ENCODE peak calls at places on chromosomes 13 and 19, in four cellular contexts. U is hippocampal formation, Y is HCT116, C is colonic mucosa. O is an unnamed sample.

GRCh38 chr19:5030822-5031221 is 61.9 kb downstream of the KDM4B start:
- DNase-seq in C (no peak), Y (no peak), U (no peak), O (no peak)

GRCh38 chr13:32537580-32538233 is 888 bp downstream of the N4BP2L2 start:
- DNase-seq in Y (peak; percentile 6), C (peak; percentile 42), U (no peak), O (peak; percentile 15)

GRCh38 chr13:49086711-49087110 is 111.0 kb downstream of the FNDC3A start:
- DNase-seq in C (no peak), U (no peak), Y (peak; percentile 6), O (no peak)

GRCh38 chr13:99371956-99372355 is 64.8 kb upstream of the GPR183 start:
- DNase-seq in Y (no peak), U (no peak), C (no peak), O (no peak)

GRCh38 chr19:48529156-48529555 is 17.5 kb upstream of the LMTK3 start:
- DNase-seq in Y (no peak), U (no peak), C (no peak), O (no peak)

GRCh38 chr19:33414667-33415605 is 41.4 kb downstream of the CEBPG start:
- DNase-seq in Y (no peak), U (no peak), C (no peak), O (no peak)

GRCh38 chr19:54248016-54248601 is 5.5 kb upstream of the LILRA6 start:
- DNase-seq in C (no peak), U (no peak), Y (no peak), O (no peak)

GRCh38 chr13:95858286-95859075 is 181.5 kb downstream of the DNAJC3 start:
- DNase-seq in Y (no peak), C (no peak), U (no peak), O (no peak)

GRCh38 chr19:45768644-45769053 is 403 bp downstream of the SIX5 start:
- DNase-seq in U (no peak), C (no peak), Y (no peak), O (peak; percentile 70)

GRCh38 chr19:2495130-2495641 is 19.3 kb downstream of the GADD45B start:
- DNase-seq in U (no peak), Y (no peak), C (peak; percentile 93), O (peak; percentile 68)

GRCh38 chr13:80239571-80240255 is 101.2 kb downstream of the SPRY2 start:
- DNase-seq in U (no peak), Y (no peak), C (no peak), O (no peak)

GRCh38 chr13:113083022-113083373 is 22.6 kb upstream of the F7 start:
- DNase-seq in C (no peak), U (no peak), Y (no peak), O (no peak)

GRCh38 chr19:35279985-35280821 is 2.1 kb upstream of the HAMP start:
- DNase-seq in Y (no peak), C (no peak), U (no peak), O (no peak)

GRCh38 chr19:57566396-57567256 is 7.0 kb upstream of the ZNF550 start:
- DNase-seq in Y (peak; percentile 34), C (no peak), U (no peak), O (no peak)

GRCh38 chr19:34847393-34847792 is 74.4 kb upstream of the ZNF599 start:
- DNase-seq in C (no peak), Y (no peak), U (no peak), O (no peak)

GRCh38 chr13:97001641-97002040 is 7.4 kb upstream of the OXGR1 start:
- DNase-seq in U (no peak), Y (no peak), C (no peak), O (no peak)